ENCODE peak calls at places on chromosomes 12 and 14, in ten cellular contexts. M, A, J, H, Q, W, F, R, E and Z are unnamed samples.

GRCh38 chr14:72094844-72095582 is 162.8 kb downstream of the RGS6 start:
- DNase-seq in M (no peak), A (no peak), J (no peak), H (no peak), Q (no peak), W (no peak), F (peak), R (no peak), E (no peak), Z (no peak)

GRCh38 chr12:26153421-26154154 is 28.8 kb upstream of the BHLHE41 start:
- DNase-seq in M (no peak), A (peak), J (no peak), H (peak), Q (no peak), W (no peak), F (no peak), R (no peak), E (peak), Z (peak)

GRCh38 chr12:76119887-76120286 is 35.4 kb upstream of the NAP1L1 start:
- DNase-seq in M (no peak), A (no peak), J (no peak), H (no peak), Q (no peak), W (no peak), F (no peak), R (no peak), E (no peak), Z (no peak)

GRCh38 chr12:121573949-121574520 is 6.8 kb downstream of the KDM2B start:
- DNase-seq in M (no peak), A (no peak), J (no peak), H (no peak), Q (no peak), W (no peak), F (no peak), R (no peak), E (no peak), Z (no peak)

GRCh38 chr14:56648508-56649301 is 69.1 kb downstream of the TMEM260 start:
- DNase-seq in M (no peak), A (no peak), J (no peak), H (no peak), Q (no peak), W (no peak), F (no peak), R (no peak), E (no peak), Z (no peak)

GRCh38 chr14:75303415-75303814 is 24.8 kb downstream of the FOS start:
- DNase-seq in M (peak), A (peak), J (no peak), H (peak), Q (peak), W (peak), F (peak), R (peak), E (peak), Z (peak)

GRCh38 chr14:80567905-80568512 is 356.7 kb upstream of the DIO2 start:
- DNase-seq in M (no peak), A (peak), J (no peak), H (peak), Q (no peak), W (no peak), F (no peak), R (no peak), E (peak), Z (no peak)

GRCh38 chr12:10562306-10562933 is 51.0 kb downstream of the MAGOHB start:
- DNase-seq in M (peak), A (peak), J (no peak), H (peak), Q (no peak), W (no peak), F (peak), R (no peak), E (peak), Z (peak)

GRCh38 chr14:100438678-100439592 is 115.8 kb downstream of the SLC25A47 start:
- DNase-seq in M (no peak), A (peak), J (no peak), H (peak), Q (peak), W (peak), F (no peak), R (no peak), E (peak), Z (no peak)

GRCh38 chr14:73612339-73613045 is at the start of gene ACOT6:
- DNase-seq in M (peak), A (peak), J (peak), H (peak), Q (peak), W (peak), F (peak), R (peak), E (peak), Z (peak)

GRCh38 chr12:107402041-107403022 is 283.3 kb upstream of the PWP1 start:
- DNase-seq in M (peak), A (peak), J (no peak), H (peak), Q (peak), W (no peak), F (peak), R (peak), E (peak), Z (peak)

GRCh38 chr12:14408208-14408607 is 42.7 kb downstream of the ATF7IP start:
- DNase-seq in M (no peak), A (peak), J (no peak), H (peak), Q (no peak), W (no peak), F (peak), R (no peak), E (peak), Z (peak)

GRCh38 chr12:21301-22189 is 45.0 kb upstream of the IQSEC3 start:
- DNase-seq in M (no peak), A (no peak), J (no peak), H (no peak), Q (no peak), W (no peak), F (peak), R (no peak), E (no peak), Z (peak)